ENCODE peak calls at places on chromosomes 4 and X, in seven cellular contexts. A is sciatic nerve; I is iPS-NIHi11; L is Right ventricle myocardium superior; N is CD8-positive, alpha-beta memory T cell; Q is germinal center; T is glutamatergic neuron. Z is an unnamed sample.

GRCh38 chr4:76256032-76256431 is 4.5 kb downstream of the FAM47E start:
- DNase-seq in A (no peak), I (no peak), L (no peak), N (no peak), Q (no peak), T (no peak), Z (no peak)

GRCh38 chr4:52813546-52813945 is 48.6 kb upstream of the RASL11B start:
- DNase-seq in A (no peak), I (no peak), L (no peak), N (no peak), Q (no peak), T (no peak), Z (peak; percentile 66)

GRCh38 chr4:8643986-8644385 is 51.4 kb downstream of the CPZ start:
- DNase-seq in A (peak; percentile 51), I (no peak), L (no peak), N (no peak), Q (no peak), T (no peak), Z (no peak)

GRCh38 chrX:43423876-43424275 is 232.2 kb upstream of the MAOA start:
- DNase-seq in A (no peak), I (no peak), L (no peak), N (no peak), Q (no peak), T (no peak), Z (no peak)

GRCh38 chrX:19760841-19761512 is 126.4 kb downstream of the SH3KBP1 start:
- DNase-seq in A (no peak), I (no peak), L (no peak), N (no peak), Q (no peak), T (peak; percentile 15), Z (no peak)

GRCh38 chrX:44157858-44158257 is 184.7 kb upstream of the NDP start:
- DNase-seq in A (no peak), I (no peak), L (no peak), N (no peak), Q (no peak), T (no peak), Z (peak; percentile 83)

GRCh38 chr4:8198206-8198905 is 734 bp upstream of the SH3TC1 start:
- DNase-seq in A (no peak), I (no peak), L (no peak), N (no peak), Q (peak; percentile 58), T (no peak), Z (no peak)

GRCh38 chrX:13646154-13646549 is 6.8 kb upstream of the TCEANC start:
- DNase-seq in A (peak; percentile 78), I (peak; percentile 34), L (peak; percentile 65), N (no peak), Q (no peak), T (peak; percentile 61), Z (peak; percentile 53)

GRCh38 chrX:47166126-47166525 is 21.1 kb downstream of the RBM10 start:
- DNase-seq in A (peak; percentile 14), I (no peak), L (no peak), N (no peak), Q (no peak), T (no peak), Z (no peak)

GRCh38 chrX:16822723-16823122 is 36.5 kb downstream of the TXLNG start:
- DNase-seq in A (no peak), I (no peak), L (no peak), N (no peak), Q (no peak), T (no peak), Z (peak; percentile 48)

GRCh38 chr4:26520728-26521442 is 30.6 kb upstream of the CCKAR start:
- DNase-seq in A (no peak), I (no peak), L (no peak), N (no peak), Q (no peak), T (no peak), Z (no peak)

GRCh38 chr4:105765690-105766407 is 57.3 kb downstream of the GSTCD start:
- DNase-seq in A (no peak), I (peak; percentile 33), L (no peak), N (no peak), Q (no peak), T (no peak), Z (peak; percentile 69)